ENCODE peak calls at places on chromosomes 6 and 20, in six cellular contexts. P, M, I, Q, J and B are unnamed samples.
A peak's percentile ranks its signal among the peaks of the same experiment; 100 is the strongest.

GRCh38 chr6:135901776-135902524 is 50.4 kb downstream of the PDE7B start:
- DNase-seq in P (no peak), M (no peak), I (peak; percentile 39), Q (peak; percentile 7), J (no peak), B (no peak)

GRCh38 chr20:53468583-53468982 is 125.1 kb downstream of the ZNF217 start:
- DNase-seq in P (no peak), M (no peak), I (no peak), Q (no peak), J (no peak), B (no peak)

GRCh38 chr6:27505209-27506027 is 32.5 kb upstream of the ZNF184 start:
- DNase-seq in P (no peak), M (peak; percentile 34), I (peak; percentile 69), Q (peak; percentile 69), J (no peak), B (peak; percentile 57)

GRCh38 chr20:11891081-11891826 is 26.4 kb upstream of the BTBD3 start:
- DNase-seq in P (peak; percentile 68), M (no peak), I (peak; percentile 33), Q (peak; percentile 76), J (peak; percentile 60), B (no peak)

GRCh38 chr6:12001004-12001705 is 11.0 kb upstream of the HIVEP1 start:
- DNase-seq in P (no peak), M (no peak), I (no peak), Q (no peak), J (no peak), B (no peak)

GRCh38 chr6:255418-256090 is 36.7 kb upstream of the DUSP22 start:
- DNase-seq in P (no peak), M (no peak), I (no peak), Q (no peak), J (no peak), B (no peak)

GRCh38 chr6:157406666-157407065 is 25.7 kb downstream of the ZDHHC14 start:
- DNase-seq in P (no peak), M (no peak), I (no peak), Q (no peak), J (no peak), B (no peak)

GRCh38 chr20:17995967-17996819 is 27.4 kb downstream of the MGME1 start:
- DNase-seq in P (peak; percentile 61), M (peak; percentile 76), I (peak; percentile 64), Q (peak; percentile 78), J (no peak), B (peak; percentile 74)

GRCh38 chr6:33168624-33169023 is 23.6 kb downstream of the COL11A2 start:
- DNase-seq in P (no peak), M (no peak), I (no peak), Q (no peak), J (no peak), B (no peak)

GRCh38 chr6:109455161-109455501 is 441 bp downstream of the MICAL1 start:
- DNase-seq in P (peak; percentile 15), M (peak; percentile 72), I (no peak), Q (no peak), J (no peak), B (no peak)